ENCODE peak calls at places on chromosome 18, in nine cellular contexts. H is activated T-cell treated with anti-CD3 and anti-CD28 coated beads for 1 hour; O is BJ; V is stimulated activated CD8-positive, alpha-beta memory T cell treated with anti-CD3 and anti-CD28 coated beads, Interleukin-7, amount 100 ng/mL, for 24 hours; D is kidney tubule cell; Z is iris pigment epithelial cell; N is esophagus squamous epithelium; W is iPS DF 6.9; Y is AG08395. R is an unnamed sample.

GRCh38 chr18:8783994-8784530 is 78.7 kb downstream of the MTCL1 start:
- DNase-seq in H (no peak), O (no peak), V (no peak), D (no peak), Z (no peak), N (no peak), W (no peak), Y (no peak), R (no peak)

GRCh38 chr18:21833619-21834300 is 93.2 kb downstream of the MIB1 start:
- DNase-seq in H (no peak), O (no peak), V (no peak), D (no peak), Z (no peak), N (no peak), W (no peak), Y (no peak), R (no peak)

GRCh38 chr18:74069178-74070050 is 78.2 kb downstream of the FBXO15 start:
- DNase-seq in H (no peak), O (no peak), V (no peak), D (no peak), Z (no peak), N (no peak), W (no peak), Y (no peak), R (peak; percentile 53)

GRCh38 chr18:44545359-44545985 is 135.2 kb upstream of the SETBP1 start:
- DNase-seq in H (no peak), O (no peak), V (no peak), D (no peak), Z (no peak), N (no peak), W (no peak), Y (no peak), R (no peak)

GRCh38 chr18:79523738-79524180 is 128.0 kb downstream of the NFATC1 start:
- DNase-seq in H (peak; percentile 55), O (no peak), V (peak; percentile 45), D (no peak), Z (no peak), N (no peak), W (no peak), Y (no peak), R (peak; percentile 67)

GRCh38 chr18:25109484-25109883 is 242.5 kb downstream of the ZNF521 start:
- DNase-seq in H (no peak), O (peak; percentile 11), V (no peak), D (no peak), Z (peak; percentile 38), N (no peak), W (no peak), Y (no peak), R (no peak)

GRCh38 chr18:48934708-48935432 is 15.9 kb downstream of the SMAD7 start:
- DNase-seq in H (no peak), O (no peak), V (no peak), D (peak; percentile 57), Z (peak; percentile 44), N (no peak), W (no peak), Y (no peak), R (peak; percentile 84)

GRCh38 chr18:75265255-75265654 is 54.7 kb downstream of the TSHZ1 start:
- DNase-seq in H (no peak), O (no peak), V (no peak), D (no peak), Z (no peak), N (no peak), W (no peak), Y (no peak), R (no peak)

GRCh38 chr18:12904012-12904516 is 20.0 kb upstream of the PTPN2 start:
- DNase-seq in H (no peak), O (no peak), V (no peak), D (no peak), Z (peak; percentile 36), N (no peak), W (no peak), Y (no peak), R (no peak)

GRCh38 chr18:8367217-8367988 is 241.8 kb upstream of the RAB12 start:
- DNase-seq in H (no peak), O (no peak), V (no peak), D (peak; percentile 68), Z (peak; percentile 30), N (no peak), W (peak; percentile 57), Y (peak; percentile 4), R (no peak)

GRCh38 chr18:36693931-36694661 is 134.7 kb downstream of the TPGS2 start:
- DNase-seq in H (no peak), O (no peak), V (no peak), D (no peak), Z (no peak), N (no peak), W (no peak), Y (peak; percentile 43), R (no peak)

GRCh38 chr18:9738266-9738969 is 30.3 kb downstream of the RAB31 start:
- DNase-seq in H (no peak), O (no peak), V (no peak), D (no peak), Z (no peak), N (no peak), W (no peak), Y (no peak), R (no peak)

GRCh38 chr18:77557030-77557429 is 307.4 kb downstream of the GALR1 start:
- DNase-seq in H (no peak), O (no peak), V (no peak), D (no peak), Z (peak; percentile 1), N (no peak), W (no peak), Y (no peak), R (no peak)

GRCh38 chr18:78925193-78925540 is 54.5 kb upstream of the SALL3 start:
- DNase-seq in H (no peak), O (no peak), V (no peak), D (no peak), Z (no peak), N (no peak), W (no peak), Y (no peak), R (no peak)

GRCh38 chr18:21270453-21270852 is 28.4 kb downstream of the GREB1L start:
- DNase-seq in H (no peak), O (no peak), V (no peak), D (peak; percentile 71), Z (peak; percentile 12), N (no peak), W (no peak), Y (no peak), R (no peak)

GRCh38 chr18:73352546-73352945 is 484.8 kb upstream of the NETO1 start:
- DNase-seq in H (no peak), O (no peak), V (no peak), D (no peak), Z (no peak), N (no peak), W (no peak), Y (no peak), R (no peak)

GRCh38 chr18:65415167-65415566 is 335.6 kb upstream of the CDH7 start:
- DNase-seq in H (no peak), O (no peak), V (no peak), D (no peak), Z (no peak), N (no peak), W (no peak), Y (no peak), R (no peak)

GRCh38 chr18:53603281-53603680 is 621.2 kb downstream of the MBD2 start:
- DNase-seq in H (no peak), O (no peak), V (no peak), D (no peak), Z (no peak), N (no peak), W (no peak), Y (no peak), R (no peak)

GRCh38 chr18:13308369-13308768 is 89.8 kb downstream of the LDLRAD4 start:
- DNase-seq in H (no peak), O (no peak), V (no peak), D (no peak), Z (no peak), N (no peak), W (no peak), Y (no peak), R (no peak)

GRCh38 chr18:55249572-55249971 is 290.3 kb upstream of the CCDC68 start:
- DNase-seq in H (no peak), O (no peak), V (no peak), D (no peak), Z (no peak), N (no peak), W (no peak), Y (no peak), R (no peak)

GRCh38 chr18:36633961-36634412 is 194.8 kb downstream of the TPGS2 start:
- DNase-seq in H (no peak), O (no peak), V (no peak), D (peak; percentile 28), Z (no peak), N (no peak), W (no peak), Y (no peak), R (no peak)

GRCh38 chr18:49845629-49846252 is 32.4 kb upstream of the ACAA2 start:
- DNase-seq in H (no peak), O (no peak), V (no peak), D (no peak), Z (no peak), N (no peak), W (no peak), Y (no peak), R (no peak)

GRCh38 chr18:60277855-60278480 is 94.6 kb downstream of the MC4R start:
- DNase-seq in H (no peak), O (no peak), V (no peak), D (no peak), Z (peak; percentile 77), N (no peak), W (no peak), Y (no peak), R (no peak)

GRCh38 chr18:37565985-37566478 is 434 bp upstream of the CELF4 start:
- DNase-seq in H (no peak), O (no peak), V (no peak), D (peak; percentile 57), Z (peak; percentile 44), N (no peak), W (no peak), Y (peak; percentile 78), R (no peak)

GRCh38 chr18:54736981-54737380 is 91.3 kb upstream of the RAB27B start:
- DNase-seq in H (no peak), O (no peak), V (no peak), D (no peak), Z (peak; percentile 32), N (no peak), W (no peak), Y (no peak), R (no peak)

GRCh38 chr18:63025251-63025710 is 294.3 kb downstream of the BCL2 start:
- DNase-seq in H (no peak), O (no peak), V (no peak), D (peak; percentile 33), Z (peak; percentile 9), N (no peak), W (no peak), Y (no peak), R (no peak)

GRCh38 chr18:57397440-57397839 is 37.7 kb upstream of the ONECUT2 start:
- DNase-seq in H (no peak), O (peak; percentile 9), V (no peak), D (peak; percentile 92), Z (peak; percentile 48), N (no peak), W (no peak), Y (no peak), R (no peak)

GRCh38 chr18:5693637-5694175 is 149.9 kb upstream of the EPB41L3 start:
- DNase-seq in H (no peak), O (no peak), V (no peak), D (no peak), Z (no peak), N (no peak), W (no peak), Y (no peak), R (no peak)

GRCh38 chr18:9594782-9595181 is 19.6 kb downstream of the PPP4R1 start:
- DNase-seq in H (no peak), O (no peak), V (no peak), D (peak; percentile 32), Z (peak; percentile 51), N (no peak), W (no peak), Y (no peak), R (no peak)

GRCh38 chr18:32072321-32072720 is 19.4 kb upstream of the RNF138 start:
- DNase-seq in H (no peak), O (no peak), V (no peak), D (peak; percentile 17), Z (no peak), N (no peak), W (no peak), Y (peak; percentile 12), R (peak; percentile 42)

GRCh38 chr18:51028201-51028805 is 1.7 kb upstream of the SMAD4 start:
- DNase-seq in H (no peak), O (no peak), V (no peak), D (peak; percentile 20), Z (peak; percentile 44), N (no peak), W (no peak), Y (no peak), R (peak; percentile 10)

R was measured in AML-193.